ENCODE peak calls at places on chromosome 10, in four cellular contexts. Q is tibial nerve, I is body of pancreas, F is A549. H is an unnamed sample. For H3K4me1, the result is how much of the 10 kb centered on the place peaks cover.

GRCh38 chr10:43844236-43844635 is 195.6 kb upstream of the ZNF32 start:
- DNase-seq in Q (no peak), I (no peak), F (no peak), H (no peak)

GRCh38 chr10:72083234-72084093 is 4.9 kb downstream of the SPOCK2 start:
- DNase-seq in Q (no peak), I (no peak), F (no peak), H (no peak)

GRCh38 chr10:126561499-126562208 is 108.8 kb downstream of the C10orf90 start:
- DNase-seq in Q (no peak), I (no peak), F (no peak), H (no peak)

GRCh38 chr10:116099031-116099430 is 174.0 kb downstream of the GFRA1 start:
- DNase-seq in Q (no peak), I (no peak), F (no peak), H (no peak)

GRCh38 chr10:129161184-129161583 is 305.9 kb upstream of the MGMT start:
- DNase-seq in Q (no peak), I (no peak), F (no peak), H (no peak)

GRCh38 chr10:112307631-112308502 is 24.7 kb downstream of the TECTB start:
- DNase-seq in Q (no peak), I (peak), F (peak), H (no peak)

GRCh38 chr10:1130995-1131790 is 75.0 kb downstream of the WDR37 start:
- DNase-seq in Q (no peak), I (no peak), F (no peak), H (no peak)

GRCh38 chr10:89741126-89741762 is 39.9 kb downstream of the KIF20B start:
- DNase-seq in Q (no peak), I (no peak), F (no peak), H (no peak)

GRCh38 chr10:63265646-63266207 is 132.6 kb downstream of the NRBF2 start:
- DNase-seq in Q (no peak), I (no peak), F (no peak), H (no peak)

GRCh38 chr10:75926763-75927162 is 495.3 kb downstream of the LRMDA start:
- DNase-seq in Q (no peak), I (no peak), F (no peak), H (no peak)

GRCh38 chr10:35413985-35414861 is 77.9 kb downstream of the CCNY start:
- DNase-seq in Q (no peak), I (no peak), F (no peak), H (no peak)

GRCh38 chr10:70970830-70971229 is 82.5 kb upstream of the PCBD1 start:
- DNase-seq in Q (no peak), I (no peak), F (peak), H (no peak)

GRCh38 chr10:618229-618989 is 71.1 kb downstream of the DIP2C start:
- DNase-seq in Q (no peak), I (no peak), F (no peak), H (no peak)

DNA sequence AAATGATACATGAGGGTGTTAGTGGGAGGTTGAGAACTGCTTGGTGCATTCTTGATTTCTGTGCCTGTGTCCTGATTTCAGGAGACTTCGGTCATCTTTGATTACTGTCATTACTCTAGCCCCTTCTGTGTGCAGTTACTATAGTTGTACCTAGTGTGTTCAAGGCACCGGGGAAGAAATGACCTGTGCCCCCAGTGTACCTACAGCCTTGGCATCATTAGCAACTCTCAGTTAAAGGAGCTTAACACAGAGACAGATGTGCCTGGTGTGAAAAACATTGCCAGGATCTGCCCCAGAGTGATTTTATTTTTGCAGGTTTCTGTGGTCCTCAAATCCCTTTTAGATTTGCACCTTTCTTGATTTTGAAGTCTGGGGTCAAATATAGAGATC is 62.2 kb downstream of the ARID5B start:
- DNase-seq in Q (no peak), I (no peak), F (no peak), H (no peak)
- H3K27ac ChIP-seq in Q (no peak), I (no peak), F (no peak), H (peak)

DNA sequence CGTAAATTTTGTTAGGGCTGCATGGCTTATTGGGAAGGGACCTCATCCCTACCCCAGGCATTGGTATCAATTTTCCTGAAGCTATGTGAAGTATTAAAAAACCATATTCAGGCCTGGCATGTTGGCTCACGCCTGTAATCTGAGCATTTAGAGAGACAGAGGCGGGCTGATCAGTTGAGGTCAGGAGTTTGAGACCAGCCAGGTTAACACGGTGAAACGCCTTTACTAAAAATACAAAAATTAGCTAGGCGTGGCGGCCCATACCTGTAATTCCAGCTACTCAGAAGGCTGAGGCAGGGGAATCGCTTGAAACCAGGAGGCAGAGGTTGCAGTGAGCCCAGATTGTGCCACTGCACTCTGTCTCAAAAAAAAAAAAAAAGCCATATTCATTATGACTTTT is 7.1 kb downstream of the TASOR2 start:
- DNase-seq in Q (no peak), I (no peak), F (no peak), H (no peak)
- H3K4me1 ChIP-seq in Q (under half), I (under half), F (under half), H (under half)

DNA sequence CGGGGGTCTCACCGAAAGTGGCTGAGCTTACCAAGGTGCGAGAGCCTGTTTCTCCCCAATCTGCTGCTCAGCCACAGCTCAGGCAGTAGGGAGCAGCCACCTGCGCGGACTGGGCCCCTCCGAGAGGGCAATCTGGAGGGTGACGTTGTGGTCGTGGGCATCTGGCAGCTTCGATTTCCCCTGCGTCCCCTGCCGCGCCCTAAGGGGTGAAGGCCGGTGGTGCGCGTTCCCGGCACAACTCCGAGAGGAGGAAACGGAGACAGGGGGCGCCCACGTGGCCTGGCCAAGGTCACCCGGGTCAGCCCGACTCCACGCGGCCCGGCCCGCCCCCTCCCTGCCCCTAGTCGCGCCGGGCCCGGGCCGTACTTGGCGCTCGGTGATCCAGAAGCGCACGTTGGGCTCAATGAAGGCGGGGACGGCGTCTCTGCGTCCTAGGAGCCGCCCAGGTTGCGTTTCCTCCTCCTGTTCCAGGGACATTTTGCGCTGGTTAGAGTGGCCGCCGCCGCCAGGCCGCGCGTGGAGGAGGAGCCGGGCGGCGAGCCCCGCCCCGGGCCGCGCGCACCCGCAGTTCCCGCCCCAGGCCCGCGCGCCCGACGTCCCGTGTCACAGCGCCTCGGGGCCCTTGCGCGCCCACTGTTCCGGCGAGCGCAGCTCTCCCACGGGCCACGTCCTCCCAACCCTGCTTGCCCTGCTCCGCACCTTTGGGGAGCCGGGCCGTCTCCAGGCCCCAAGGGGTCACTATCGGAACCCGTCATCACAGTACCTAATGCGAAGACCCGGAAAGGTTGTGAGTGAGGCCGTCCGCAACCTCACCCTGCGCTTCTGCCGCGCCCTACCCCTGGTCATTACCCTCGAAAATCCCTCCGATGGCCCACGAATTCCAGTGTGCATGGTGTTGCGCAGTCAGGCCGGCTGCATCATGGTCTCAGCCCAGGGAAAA is at the start of gene SFXN4:
- DNase-seq in Q (peak), I (peak), F (peak), H (peak)
- TF ChIP-seq POLR2A in Q (peak), I (peak), F (peak), H (peak)

DNA sequence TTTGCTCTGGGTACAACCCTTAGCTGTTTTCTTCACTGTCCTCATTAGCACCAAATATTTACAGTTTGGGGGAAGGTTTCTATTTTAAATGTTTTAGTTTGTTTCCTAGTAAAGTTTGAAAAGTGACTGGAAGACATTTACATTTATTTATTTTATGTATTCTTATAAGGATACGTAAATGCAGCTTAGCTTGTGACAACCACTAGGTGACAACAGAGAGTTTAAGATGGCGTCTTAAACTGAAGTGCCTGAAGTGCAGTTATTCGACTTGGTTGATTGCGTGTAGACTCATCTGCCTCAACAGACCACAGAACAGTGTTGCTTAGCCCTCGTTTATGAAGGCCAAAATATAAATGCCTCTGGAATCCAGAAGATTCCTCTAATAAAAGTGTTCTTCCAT is 378.2 kb upstream of the MYO3A start:
- DNase-seq in Q (no peak), I (no peak), F (peak), H (no peak)
- H3K27ac ChIP-seq in Q (no peak), I (no peak), F (no peak), H (no peak)

GRCh38 chr10:44979281-44980181 is 922 bp upstream of the DEPP1 start:
- DNase-seq in Q (no peak), I (peak), F (no peak), H (no peak)
- H3K4me1 ChIP-seq in Q (half or more), I (half or more), F (half or more), H (under half)

GRCh38 chr10:28875535-28876208 is 198.4 kb downstream of the BAMBI start:
- DNase-seq in Q (no peak), I (no peak), F (peak), H (no peak)
- TF ChIP-seq POLR2A in Q (no peak), I (no peak), F (no peak), H (no peak)

GRCh38 chr10:119350529-119351001 is 143.2 kb downstream of the GRK5 start:
- DNase-seq in Q (no peak), I (no peak), F (no peak), H (peak)
- H3K27ac ChIP-seq in Q (peak), I (no peak), F (no peak), H (no peak)

GRCh38 chr10:80203835-80204148 is 1.5 kb downstream of the ANXA11 start:
- DNase-seq in Q (no peak), I (no peak), F (no peak), H (no peak)
- H3K4me1 ChIP-seq in Q (half or more), I (half or more), F (half or more), H (under half)

H was measured in prostate gland.